ENCODE peak calls at places on chromosomes 4 and X, in seven cellular contexts. J, V, K, M, W, C and Z are unnamed samples. For H3K9me3, the result is how much of the 10 kb centered on the place peaks cover.

GRCh38 chr4:123661080-123661737 is 264.6 kb downstream of the SPRY1 start:
- DNase-seq in J (no peak), V (no peak), K (no peak), M (peak), W (no peak), C (peak), Z (no peak)

GRCh38 chr4:20532871-20533870 is 167.1 kb upstream of the PACRGL start:
- DNase-seq in J (no peak), V (no peak), K (no peak), M (peak), W (no peak), C (no peak), Z (no peak)

GRCh38 chr4:20638825-20639224 is 61.4 kb upstream of the PACRGL start:
- DNase-seq in J (no peak), V (no peak), K (no peak), M (no peak), W (no peak), C (no peak), Z (no peak)

GRCh38 chrX:153409414-153410101 is 1.7 kb upstream of the ZFP92 start:
- DNase-seq in J (no peak), V (no peak), K (no peak), M (no peak), W (no peak), C (no peak), Z (no peak)

GRCh38 chr4:159384017-159384416 is 281.1 kb downstream of the RAPGEF2 start:
- DNase-seq in J (no peak), V (no peak), K (no peak), M (no peak), W (no peak), C (no peak), Z (no peak)

GRCh38 chrX:134374294-134374693 is 85.7 kb upstream of the HPRT1 start:
- DNase-seq in J (no peak), V (no peak), K (no peak), M (no peak), W (no peak), C (peak), Z (no peak)

GRCh38 chrX:121733514-121733913 is 686.1 kb downstream of the GLUD2 start:
- DNase-seq in J (no peak), V (no peak), K (no peak), M (no peak), W (no peak), C (no peak), Z (no peak)

GRCh38 chr4:136369073-136369472 is 1163.2 kb downstream of the PCDH18 start:
- DNase-seq in J (no peak), V (no peak), K (no peak), M (peak), W (no peak), C (no peak), Z (no peak)

GRCh38 chrX:132948648-132949260 is 9.7 kb downstream of the HS6ST2 start:
- DNase-seq in J (no peak), V (no peak), K (no peak), M (no peak), W (no peak), C (no peak), Z (no peak)

DNA sequence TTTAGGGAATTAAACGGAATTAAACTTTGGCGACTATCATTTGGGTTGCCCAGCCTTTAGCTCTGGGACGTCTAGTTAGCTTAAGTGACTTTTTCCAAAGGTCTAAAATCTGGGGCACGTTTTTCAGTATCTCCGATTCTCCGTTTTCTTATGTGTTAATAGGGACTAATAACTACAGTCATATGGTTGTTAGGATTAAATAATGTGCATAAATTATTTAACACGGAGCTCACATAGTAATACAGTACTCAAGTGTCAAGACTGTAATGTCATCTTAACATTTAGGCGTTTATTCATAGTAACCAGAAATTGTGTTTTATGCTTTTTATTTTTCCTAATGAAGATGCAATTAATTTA is 466 bp upstream of the CCNA2 start:
- DNase-seq in J (no peak), V (no peak), K (no peak), M (no peak), W (no peak), C (no peak), Z (no peak)
- TF ChIP-seq CTCF in J (no peak), V (no peak), K (no peak), M (no peak), W (no peak), C (no peak), Z (no peak)

DNA sequence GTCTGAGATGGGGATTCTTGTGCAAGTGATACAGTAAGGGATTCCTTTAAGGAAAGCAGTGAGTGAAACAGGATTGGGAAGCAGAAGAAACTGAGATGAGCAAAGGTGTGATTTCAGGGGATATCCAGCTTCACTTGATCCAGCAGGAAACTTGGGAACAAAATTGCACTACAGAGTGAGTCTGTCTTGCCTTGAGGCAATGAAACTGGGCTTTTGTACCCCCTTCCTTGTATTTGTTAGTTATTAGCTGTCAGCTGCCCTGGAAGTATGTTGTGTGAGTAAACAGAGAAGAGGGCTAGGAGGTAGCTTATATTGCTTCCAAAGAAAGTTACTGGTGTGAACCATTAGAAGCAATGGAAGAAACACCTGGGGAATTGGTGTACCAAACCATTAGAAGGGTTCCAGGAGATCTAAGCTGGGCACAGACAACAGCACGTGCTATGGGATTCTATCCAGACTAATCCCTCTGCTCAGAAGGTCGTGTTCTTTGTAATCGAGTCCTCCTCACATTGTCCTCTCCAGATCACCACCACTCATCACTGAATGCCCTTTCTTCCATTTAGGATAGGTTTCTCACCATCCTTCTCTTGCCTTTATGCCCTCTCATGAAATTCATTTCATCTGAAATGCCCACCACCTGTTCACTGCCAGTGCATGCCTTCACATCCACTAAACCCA is 76.0 kb downstream of the PDLIM5 start:
- DNase-seq in J (no peak), V (no peak), K (no peak), M (no peak), W (no peak), C (no peak), Z (no peak)
- H3K9me3 ChIP-seq in J (under half), V (under half), K (under half), M (under half), W (under half), C (under half), Z (under half)

DNA sequence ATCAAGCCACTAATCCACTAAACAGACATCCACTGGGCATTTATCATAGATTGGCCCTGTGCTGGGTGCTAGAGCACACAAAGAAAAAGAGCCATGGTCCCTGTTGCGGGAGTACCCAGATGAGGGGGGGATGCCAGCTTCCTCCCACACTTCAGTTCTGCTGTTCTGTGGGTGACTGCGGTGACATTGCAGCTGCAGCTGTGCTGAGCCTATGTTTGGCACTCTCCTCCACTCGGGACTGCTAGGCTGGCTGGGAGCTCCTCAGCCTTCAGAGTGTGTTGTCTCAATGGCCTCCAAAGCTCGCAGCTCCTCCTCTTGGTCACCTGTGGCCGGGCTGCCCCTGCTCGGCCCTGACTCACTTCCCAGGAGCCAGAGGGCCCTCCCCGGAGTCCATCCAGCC is 173.2 kb downstream of the CLCN4 start:
- DNase-seq in J (no peak), V (no peak), K (no peak), M (no peak), W (peak), C (no peak), Z (no peak)
- TF ChIP-seq CTCF in J (no peak), V (no peak), K (no peak), M (no peak), W (no peak), C (no peak), Z (no peak)

GRCh38 chr4:125833-126232 is 1.5 kb downstream of the ZNF718 start:
- DNase-seq in J (no peak), V (no peak), K (no peak), M (no peak), W (no peak), C (no peak), Z (no peak)
- H3K9me3 ChIP-seq in J (under half), V (under half), K (under half), M (under half), W (under half), C (under half), Z (under half)

GRCh38 chr4:173829565-173829964 is 299.5 kb upstream of the HAND2 start:
- DNase-seq in J (no peak), V (no peak), K (no peak), M (no peak), W (no peak), C (no peak), Z (no peak)

GRCh38 chr4:173821851-173822250 is 291.8 kb upstream of the HAND2 start:
- DNase-seq in J (no peak), V (no peak), K (no peak), M (no peak), W (no peak), C (no peak), Z (no peak)

DNA sequence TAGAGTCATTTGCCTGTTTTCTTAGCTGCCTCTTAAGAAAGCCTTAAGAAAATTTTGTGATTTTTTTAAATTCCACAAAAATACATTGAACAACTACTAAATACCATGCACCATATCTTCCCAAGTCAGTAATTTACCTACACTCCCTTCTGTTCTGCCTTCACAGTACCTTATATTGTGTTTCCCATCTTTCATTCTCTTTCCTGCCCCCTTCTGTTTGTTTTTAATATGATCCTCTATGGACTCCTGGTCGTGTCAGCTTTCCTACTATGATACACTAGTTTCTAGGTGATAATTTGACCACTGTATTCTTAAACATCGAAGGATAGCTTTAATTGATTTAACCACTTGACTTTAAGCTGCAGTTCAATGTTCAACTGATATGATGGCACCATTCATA is 297.7 kb upstream of the HAND2 start:
- DNase-seq in J (no peak), V (no peak), K (no peak), M (no peak), W (no peak), C (peak), Z (no peak)
- TF ChIP-seq CTCF in J (no peak), V (no peak), K (no peak), M (no peak), W (no peak), C (peak), Z (no peak)

DNA sequence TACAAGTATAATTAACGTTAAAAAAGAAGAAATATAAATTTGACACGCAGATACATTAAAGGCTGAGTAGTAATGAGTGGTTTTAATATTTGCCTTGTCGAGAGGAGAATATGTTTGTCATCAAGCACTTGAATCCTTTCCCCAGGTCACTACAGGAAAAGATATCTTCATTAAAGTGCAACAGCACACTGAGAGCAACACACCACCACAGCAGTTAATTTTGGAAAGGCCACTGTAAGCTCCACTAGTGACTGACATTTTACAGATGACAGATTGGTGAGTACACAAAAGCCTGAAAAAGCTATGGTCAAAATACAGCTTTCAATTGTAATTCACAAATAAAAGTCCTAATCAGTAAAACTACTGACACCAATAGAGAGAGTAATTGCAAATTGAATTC is 76.6 kb downstream of the ZNF718 start:
- DNase-seq in J (no peak), V (no peak), K (no peak), M (no peak), W (no peak), C (no peak), Z (no peak)
- H3K9me3 ChIP-seq in J (under half), V (under half), K (under half), M (under half), W (under half), C (under half), Z (under half)